ENCODE peak calls at places on chromosomes 1 and 21, in ten cellular contexts. V is AG04450, H is H54, P is GM12878, K is transverse colon, T is T-cell, Y is fibroblast of lung, W is EL, E is left ventricle myocardium superior, R is islet precursor cell. G is an unnamed sample.

GRCh38 chr1:145962157-145963102 is 1.9 kb downstream of the ANKRD34A start:
- DNase-seq in V (no peak), P (no peak), R (no peak), T (no peak), Y (no peak), E (peak), H (peak), K (peak), W (peak), G (no peak)

GRCh38 chr21:45251635-45252447 is 35.9 kb downstream of the POFUT2 start:
- DNase-seq in R (peak), K (no peak), T (no peak), E (no peak), W (no peak), P (no peak), Y (no peak), V (no peak), H (no peak), G (no peak)

GRCh38 chr21:37483776-37484175 is 117.2 kb downstream of the DYRK1A start:
- DNase-seq in E (no peak), W (no peak), Y (no peak), K (no peak), P (no peak), R (no peak), T (no peak), H (no peak), V (no peak), G (no peak)

GRCh38 chr1:234852659-234853058 is 242.7 kb upstream of the IRF2BP2 start:
- DNase-seq in E (no peak), P (no peak), Y (no peak), H (no peak), K (no peak), T (no peak), R (peak), W (no peak), V (no peak), G (no peak)

GRCh38 chr1:15788624-15789301 is 18.7 kb downstream of the UQCRHL start:
- DNase-seq in P (no peak), T (no peak), H (no peak), Y (peak), W (peak), E (no peak), K (no peak), V (no peak), R (peak), G (no peak)

GRCh38 chr1:183674339-183674738 is 21.2 kb upstream of the APOBEC4 start:
- DNase-seq in W (peak), Y (no peak), E (no peak), K (no peak), R (no peak), T (no peak), P (no peak), H (no peak), V (no peak), G (no peak)

GRCh38 chr21:45243603-45244002 is 44.1 kb downstream of the POFUT2 start:
- DNase-seq in V (no peak), Y (no peak), P (no peak), H (no peak), K (no peak), E (no peak), W (no peak), T (no peak), R (no peak), G (no peak)

GRCh38 chr1:85933901-85934300 is 222.7 kb downstream of the COL24A1 start:
- DNase-seq in K (no peak), V (no peak), W (no peak), Y (peak), T (no peak), H (no peak), E (no peak), R (no peak), P (no peak), G (no peak)

GRCh38 chr1:234544094-234544579 is 65.2 kb upstream of the TARBP1 start:
- DNase-seq in Y (peak), H (peak), P (no peak), T (peak), W (peak), K (peak), V (peak), E (peak), R (peak), G (peak)

GRCh38 chr1:168609133-168609715 is 32.8 kb downstream of the XCL1 start:
- DNase-seq in E (peak), H (no peak), R (peak), P (no peak), V (no peak), W (no peak), K (no peak), Y (peak), T (no peak), G (no peak)

GRCh38 chr1:2935766-2936390 is 85.4 kb upstream of the ACTRT2 start:
- DNase-seq in R (no peak), V (no peak), K (no peak), W (no peak), Y (no peak), T (no peak), H (no peak), E (peak), P (no peak), G (no peak)

GRCh38 chr1:160781914-160782689 is 13.9 kb upstream of the LY9 start:
- DNase-seq in P (peak), R (no peak), H (no peak), E (no peak), T (no peak), V (no peak), W (no peak), K (peak), Y (no peak), G (no peak)

GRCh38 chr1:56002272-56002671 is 577.1 kb downstream of the PLPP3 start:
- DNase-seq in H (no peak), P (no peak), T (no peak), Y (no peak), R (no peak), E (no peak), V (no peak), K (no peak), W (no peak), G (no peak)

GRCh38 chr1:170402451-170403311 is 129.3 kb upstream of the GORAB start:
- DNase-seq in T (no peak), P (no peak), H (no peak), V (no peak), Y (no peak), K (no peak), W (no peak), R (no peak), E (no peak), G (no peak)

GRCh38 chr1:208273386-208274021 is 29.3 kb upstream of the PLXNA2 start:
- DNase-seq in W (no peak), H (no peak), K (no peak), Y (no peak), R (no peak), P (no peak), E (no peak), T (no peak), V (no peak), G (no peak)

GRCh38 chr1:25503551-25504426 is 39.6 kb upstream of the LDLRAP1 start:
- DNase-seq in V (no peak), W (peak), K (peak), P (no peak), Y (no peak), R (peak), E (peak), H (peak), T (peak), G (no peak)

GRCh38 chr1:179867493-179868330 is 9.9 kb downstream of the TOR1AIP2 start:
- DNase-seq in H (peak), Y (peak), R (peak), T (peak), W (peak), K (peak), P (no peak), V (no peak), E (peak), G (no peak)

GRCh38 chr1:184759097-184759496 is 4.4 kb upstream of the EDEM3 start:
- DNase-seq in T (no peak), H (no peak), V (no peak), E (no peak), R (no peak), K (no peak), P (no peak), Y (no peak), W (no peak), G (no peak)

GRCh38 chr1:7069888-7070287 is 284.6 kb downstream of the CAMTA1 start:
- DNase-seq in T (no peak), P (no peak), H (peak), E (no peak), K (no peak), V (no peak), W (peak), R (peak), Y (no peak), G (no peak)

GRCh38 chr1:71357708-71358107 is 276.9 kb upstream of the ZRANB2 start:
- DNase-seq in V (no peak), K (no peak), Y (no peak), E (no peak), R (peak), H (no peak), T (no peak), W (no peak), P (no peak), G (no peak)

GRCh38 chr1:11516961-11517635 is 38.1 kb downstream of the DISP3 start:
- DNase-seq in H (no peak), P (no peak), T (no peak), K (no peak), R (no peak), Y (no peak), V (no peak), E (no peak), W (no peak), G (no peak)

GRCh38 chr1:175363046-175363445 is 170.5 kb upstream of the KIAA0040 start:
- DNase-seq in Y (no peak), H (no peak), R (no peak), K (no peak), V (no peak), P (no peak), E (no peak), T (no peak), W (no peak), G (no peak)

GRCh38 chr1:105964879-105965278 is 1091.6 kb upstream of the PRMT6 start:
- DNase-seq in Y (no peak), T (no peak), K (no peak), E (no peak), P (no peak), R (no peak), W (no peak), V (no peak), H (no peak), G (no peak)

GRCh38 chr21:42291003-42291750 is 24.0 kb downstream of the TFF3 start:
- DNase-seq in H (no peak), E (no peak), Y (no peak), W (no peak), R (no peak), K (no peak), V (no peak), P (no peak), T (no peak), G (no peak)

GRCh38 chr1:15453773-15454172 is 2.8 kb upstream of the CELA2A start:
- DNase-seq in Y (no peak), H (no peak), E (no peak), P (no peak), V (no peak), R (no peak), T (no peak), W (peak), K (no peak), G (no peak)

GRCh38 chr1:184972281-184973055 is 1.8 kb downstream of the NIBAN1 start:
- DNase-seq in K (no peak), R (no peak), V (no peak), E (no peak), T (no peak), H (no peak), W (peak), P (no peak), Y (peak), G (no peak)

GRCh38 chr1:239363920-239364319 is 22.4 kb upstream of the CHRM3 start:
- DNase-seq in K (no peak), W (no peak), T (no peak), H (no peak), E (no peak), P (no peak), V (no peak), Y (no peak), R (no peak), G (no peak)

GRCh38 chr1:67429528-67430357 is 459 bp downstream of the SERBP1 start:
- DNase-seq in R (peak), H (no peak), E (peak), K (peak), V (no peak), T (no peak), P (no peak), W (peak), Y (no peak), G (no peak)

GRCh38 chr21:36564647-36565046 is 84.7 kb upstream of the CLDN14 start:
- DNase-seq in W (no peak), H (no peak), P (no peak), Y (no peak), R (peak), E (no peak), V (no peak), K (no peak), T (no peak), G (no peak)

GRCh38 chr1:183736391-183736790 is 68.5 kb upstream of the RGL1 start:
- DNase-seq in W (no peak), V (no peak), Y (no peak), R (no peak), T (no peak), H (no peak), K (no peak), P (no peak), E (no peak), G (no peak)

GRCh38 chr21:19832551-19832950 is 1165.7 kb upstream of the NCAM2 start:
- DNase-seq in W (no peak), V (no peak), E (no peak), P (no peak), K (no peak), T (no peak), H (no peak), Y (no peak), R (no peak), G (no peak)

GRCh38 chr1:154398141-154398540 is 7.0 kb upstream of the IL6R start:
- DNase-seq in E (no peak), R (no peak), Y (no peak), P (no peak), T (no peak), V (no peak), H (no peak), W (no peak), K (no peak), G (no peak)